ENCODE peak calls at places on chromosomes 4 and X, in seven cellular contexts. Y is D721Med, R is neural progenitor cell, E is suprapubic skin, D is cardiac muscle cell, M is choroid plexus epithelial cell, X is fibroblast of lung. B is an unnamed sample.

GRCh38 chr4:175891863-175892262 is 79.8 kb upstream of the GPM6A start:
- DNase-seq in R (peak), Y (no peak), M (peak), E (no peak), X (peak), D (peak), B (no peak)

GRCh38 chrX:17859609-17860178 is 1.4 kb downstream of the RAI2 start:
- DNase-seq in E (no peak), D (no peak), X (no peak), Y (no peak), M (no peak), R (peak), B (no peak)

GRCh38 chr4:12679217-12679616 is 804.9 kb downstream of the RAB28 start:
- DNase-seq in M (no peak), R (no peak), D (peak), E (no peak), X (no peak), Y (no peak), B (no peak)

GRCh38 chr4:53920116-53920515 is 144.3 kb downstream of the CHIC2 start:
- DNase-seq in X (no peak), D (no peak), M (no peak), Y (no peak), R (no peak), E (no peak), B (peak)

GRCh38 chrX:49915352-49916222 is 6.8 kb upstream of the CLCN5 start:
- DNase-seq in Y (peak), R (peak), M (peak), E (no peak), D (peak), X (peak), B (peak)

GRCh38 chrX:148567229-148567628 is 66.8 kb downstream of the AFF2 start:
- DNase-seq in R (no peak), X (peak), D (peak), E (no peak), M (peak), Y (no peak), B (no peak)

GRCh38 chrX:74422576-74423288 is 1.4 kb downstream of the SLC16A2 start:
- DNase-seq in X (peak), M (peak), E (peak), D (peak), Y (no peak), R (peak), B (peak)

GRCh38 chr4:108922191-108922590 is 159.3 kb upstream of the ETNPPL start:
- DNase-seq in M (no peak), D (no peak), R (no peak), E (no peak), Y (no peak), X (no peak), B (no peak)

GRCh38 chr4:3315566-3315965 is 22.7 kb downstream of the RGS12 start:
- DNase-seq in M (no peak), E (peak), D (no peak), R (no peak), X (no peak), Y (no peak), B (no peak)

GRCh38 chr4:126136922-126137781 is 822.4 kb downstream of the FAT4 start:
- DNase-seq in R (no peak), Y (no peak), M (no peak), X (no peak), D (no peak), E (no peak), B (no peak)

GRCh38 chrX:15241258-15241657 is 28.6 kb downstream of the ASB9 start:
- DNase-seq in R (no peak), X (no peak), M (no peak), E (no peak), D (no peak), Y (no peak), B (no peak)

GRCh38 chr4:108954880-108955279 is 192.0 kb upstream of the ETNPPL start:
- DNase-seq in X (no peak), E (no peak), R (no peak), D (no peak), M (no peak), Y (no peak), B (no peak)

GRCh38 chr4:56876264-56876663 is 31.4 kb upstream of the REST start:
- DNase-seq in R (no peak), M (no peak), X (no peak), E (no peak), Y (no peak), D (no peak), B (no peak)

GRCh38 chr4:139951051-139951450 is 202.9 kb downstream of the MAML3 start:
- DNase-seq in X (no peak), E (no peak), D (peak), Y (no peak), M (peak), R (no peak), B (no peak)

GRCh38 chr4:169567916-169568315 is 44.5 kb downstream of the NEK1 start:
- DNase-seq in M (peak), X (no peak), R (no peak), D (peak), E (no peak), Y (no peak), B (no peak)

GRCh38 chr4:42588909-42589308 is 68.0 kb downstream of the ATP8A1 start:
- DNase-seq in R (no peak), D (no peak), E (no peak), Y (peak), M (no peak), X (no peak), B (no peak)

GRCh38 chr4:56468097-56468422 is 643 bp downstream of the SRP72 start:
- DNase-seq in R (peak), M (peak), X (peak), Y (no peak), D (peak), E (no peak), B (peak)

GRCh38 chrX:125736008-125736729 is 416.5 kb downstream of the TEX13C start:
- DNase-seq in D (no peak), X (no peak), Y (no peak), R (no peak), E (no peak), M (no peak), B (no peak)

GRCh38 chrX:119477812-119478232 is 9.6 kb downstream of the SLC25A5 start:
- DNase-seq in R (no peak), D (peak), Y (no peak), M (peak), E (no peak), X (peak), B (no peak)

GRCh38 chrX:124518888-124519287 is 172.5 kb downstream of the SH2D1A start:
- DNase-seq in E (no peak), X (no peak), R (no peak), M (no peak), D (no peak), Y (no peak), B (no peak)

GRCh38 chrX:45295587-45295986 is 94.9 kb upstream of the DIPK2B start:
- DNase-seq in Y (no peak), X (peak), M (peak), E (no peak), D (peak), R (no peak), B (no peak)

GRCh38 chrX:129957241-129958099 is 25.0 kb upstream of the BCORL1 start:
- DNase-seq in R (peak), M (peak), D (peak), X (peak), E (peak), Y (peak), B (peak)

GRCh38 chr4:40330536-40330935 is 4.6 kb upstream of the CHRNA9 start:
- DNase-seq in R (no peak), E (no peak), Y (no peak), M (no peak), X (no peak), D (no peak), B (no peak)

GRCh38 chr4:94410678-94411206 is 41.0 kb upstream of the PDLIM5 start:
- DNase-seq in R (no peak), X (peak), Y (no peak), D (peak), E (no peak), M (peak), B (no peak)

GRCh38 chr4:19961092-19961491 is 290.6 kb upstream of the SLIT2 start:
- DNase-seq in Y (no peak), D (no peak), M (peak), X (peak), E (no peak), R (no peak), B (no peak)

GRCh38 chrX:10922158-10922557 is 189.0 kb upstream of the HCCS start:
- DNase-seq in R (no peak), D (peak), E (no peak), Y (no peak), X (peak), M (peak), B (no peak)

GRCh38 chr4:19026281-19026680 is 1004.7 kb upstream of the LCORL start:
- DNase-seq in M (peak), D (peak), X (peak), E (no peak), Y (no peak), R (no peak), B (no peak)

GRCh38 chr4:183289688-183290087 is 30.4 kb downstream of the CLDN22 start:
- DNase-seq in D (no peak), Y (no peak), M (no peak), R (no peak), E (no peak), X (no peak), B (no peak)

GRCh38 chr4:111807556-111807955 is 337.7 kb upstream of the FAM241A start:
- DNase-seq in D (no peak), E (no peak), R (no peak), Y (no peak), M (no peak), X (no peak), B (no peak)

GRCh38 chr4:151801547-151802516 is 41.0 kb upstream of the GATB start:
- DNase-seq in X (peak), M (peak), E (no peak), D (peak), R (peak), Y (no peak), B (peak)

GRCh38 chr4:183540498-183540953 is 35.7 kb downstream of the ING2 start:
- DNase-seq in X (no peak), E (no peak), Y (no peak), R (no peak), M (peak), D (no peak), B (no peak)

GRCh38 chr4:77023920-77024319 is 51.9 kb downstream of the CCNI start:
- DNase-seq in Y (no peak), D (no peak), X (peak), M (no peak), E (no peak), R (no peak), B (no peak)

GRCh38 chr4:173698557-173699262 is 168.7 kb upstream of the HAND2 start:
- DNase-seq in M (no peak), Y (no peak), X (no peak), E (no peak), D (no peak), R (no peak), B (no peak)

GRCh38 chr4:79297029-79297428 is 28.8 kb downstream of the NAA11 start:
- DNase-seq in M (no peak), X (no peak), R (no peak), Y (no peak), E (no peak), D (no peak), B (no peak)

GRCh38 chr4:97836662-97837061 is 306.6 kb downstream of the STPG2 start:
- DNase-seq in R (no peak), E (no peak), X (no peak), Y (no peak), D (no peak), M (no peak), B (no peak)
- TF ChIP-seq CTCF in R (no peak), E (no peak), X (no peak), Y (no peak), D (no peak), M (no peak), B (no peak)

DNA sequence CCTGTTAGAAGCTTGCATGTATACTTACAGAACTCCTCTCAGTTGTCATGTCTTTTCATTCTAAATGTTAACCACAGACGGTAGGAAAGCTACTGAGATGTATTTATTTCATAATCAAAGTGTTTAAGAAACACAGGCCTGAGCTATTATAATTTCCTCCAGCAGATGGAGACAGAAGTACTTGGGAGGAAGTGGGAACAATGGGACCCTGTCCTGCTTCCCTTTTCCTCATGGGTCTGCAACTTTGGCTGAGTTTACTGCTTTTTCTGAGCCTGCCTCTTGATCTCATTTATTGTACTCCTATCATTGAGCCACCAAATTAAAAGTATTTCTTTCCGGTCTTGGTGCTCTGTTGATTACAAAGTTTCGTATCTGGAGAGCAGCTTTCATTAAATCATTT is 67.7 kb upstream of the SPANXN2 start:
- DNase-seq in D (peak), R (peak), E (no peak), Y (no peak), X (peak), M (peak), B (no peak)
- TF ChIP-seq CTCF in D (peak), R (peak), E (no peak), Y (peak), X (peak), M (peak), B (no peak)

DNA sequence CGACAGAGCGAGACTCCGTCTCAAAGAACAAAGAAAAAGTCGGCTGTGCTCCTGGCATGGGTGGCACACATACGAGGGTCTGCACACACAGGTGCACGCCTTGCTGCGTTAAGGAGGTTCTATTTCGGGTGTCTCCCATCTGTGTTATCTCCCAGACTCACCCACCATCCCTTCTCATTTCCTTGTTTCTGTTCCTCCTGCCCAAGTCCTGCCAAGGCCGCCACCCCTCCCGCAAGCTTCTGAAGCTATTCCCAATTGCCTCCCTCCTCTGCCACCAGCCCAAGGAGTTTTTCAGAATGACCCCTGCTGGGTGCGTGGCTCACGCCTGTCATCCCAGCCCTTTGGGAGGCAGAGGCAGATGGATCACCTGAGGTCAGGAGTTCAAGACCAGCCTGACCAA is 6.0 kb upstream of the IL3RA start:
- DNase-seq in Y (no peak), X (no peak), R (no peak), M (no peak), D (no peak), E (no peak), B (no peak)
- TF ChIP-seq CTCF in Y (no peak), X (no peak), R (no peak), M (no peak), D (no peak), E (no peak), B (no peak)

DNA sequence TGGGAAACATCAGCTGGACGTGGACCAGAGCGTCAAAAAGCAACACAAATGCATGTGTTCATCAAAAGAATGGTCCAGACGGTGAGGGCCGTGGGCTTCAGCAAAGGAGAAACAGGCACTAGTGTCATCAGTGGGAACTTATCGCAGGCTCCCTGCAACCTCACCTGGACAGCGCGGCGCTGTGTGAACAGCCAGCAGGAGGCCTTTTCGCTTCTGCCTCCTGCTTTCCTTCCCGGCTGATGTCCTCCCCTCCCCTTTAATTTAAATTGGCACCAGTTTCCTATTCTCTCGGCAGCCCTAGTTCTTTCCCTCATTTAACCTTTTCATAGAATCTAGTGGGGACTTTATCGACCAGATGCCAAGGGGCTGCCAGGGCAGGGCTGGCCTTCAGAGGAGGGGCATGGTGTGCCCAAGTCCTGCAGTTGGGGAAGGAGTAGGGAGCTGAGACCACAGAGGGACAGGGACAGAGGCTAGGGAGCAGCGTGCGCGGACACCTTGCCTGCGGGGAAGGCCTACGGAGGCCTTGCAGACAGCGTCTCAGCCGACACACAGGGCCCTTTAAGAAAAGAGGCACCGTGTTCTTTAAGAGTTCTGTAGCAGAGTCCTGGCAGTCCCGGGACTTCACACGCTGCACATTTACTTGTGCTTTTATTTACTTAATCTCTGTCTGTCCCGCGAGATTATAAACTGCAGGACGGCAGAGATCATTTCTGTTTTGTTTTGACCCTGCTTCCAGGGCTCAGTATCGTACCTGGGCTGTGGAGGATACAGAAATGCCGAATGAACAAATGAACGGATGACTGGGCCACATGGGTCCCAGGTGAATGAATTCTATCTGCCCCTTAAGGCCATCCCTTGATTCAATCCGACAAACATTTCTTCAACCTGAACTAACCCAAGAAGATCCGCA is 8.4 kb upstream of the SORBS2 start:
- DNase-seq in E (no peak), X (no peak), M (peak), Y (no peak), D (no peak), R (peak), B (no peak)
- TF ChIP-seq CTCF in E (no peak), X (no peak), M (peak), Y (no peak), D (no peak), R (no peak), B (no peak)

B was measured in endothelial cell.